ENCODE peak calls at places on chromosomes 13 and 19, in seven cellular contexts. One of them, this sample, is unnamed.

GRCh38 chr19:14515501-14516047 is 2.6 kb downstream of the DNAJB1 start:
- DNase-seq in activated naive CD4-positive, alpha-beta T cell treated with anti-CD3 and anti-CD28 coated beads, Interleukin-2, amount 50 U/mL, for 16 hours: no peak
- DNase-seq in central memory CD4-positive, alpha-beta T cell: no peak
- DNase-seq in GM13976: no peak
- DNase-seq in stimulated activated CD8-positive, alpha-beta memory T cell treated with anti-CD3 and anti-CD28 coated beads, Interleukin-12 subunit alpha, Interleukin-12 subunit beta, amount 100 ng/mL, for 4 hours: no peak
- DNase-seq in A673: no peak
- DNase-seq in posterior vena cava: no peak
- DNase-seq in this sample: no peak

GRCh38 chr19:48308695-48309586 is 16.4 kb upstream of the EMP3 start:
- DNase-seq in stimulated activated CD8-positive, alpha-beta memory T cell treated with anti-CD3 and anti-CD28 coated beads, Interleukin-12 subunit alpha, Interleukin-12 subunit beta, amount 100 ng/mL, for 4 hours: no peak
- DNase-seq in A673: no peak
- DNase-seq in central memory CD4-positive, alpha-beta T cell: no peak
- DNase-seq in posterior vena cava: no peak
- DNase-seq in activated naive CD4-positive, alpha-beta T cell treated with anti-CD3 and anti-CD28 coated beads, Interleukin-2, amount 50 U/mL, for 16 hours: no peak
- DNase-seq in GM13976: no peak
- DNase-seq in this sample: no peak

GRCh38 chr19:47111682-47112165 is 1.9 kb downstream of the ZC3H4 start:
- DNase-seq in activated naive CD4-positive, alpha-beta T cell treated with anti-CD3 and anti-CD28 coated beads, Interleukin-2, amount 50 U/mL, for 16 hours: no peak
- DNase-seq in GM13976: no peak
- DNase-seq in central memory CD4-positive, alpha-beta T cell: no peak
- DNase-seq in posterior vena cava: no peak
- DNase-seq in stimulated activated CD8-positive, alpha-beta memory T cell treated with anti-CD3 and anti-CD28 coated beads, Interleukin-12 subunit alpha, Interleukin-12 subunit beta, amount 100 ng/mL, for 4 hours: no peak
- DNase-seq in A673: no peak
- DNase-seq in this sample: no peak

GRCh38 chr13:40438999-40439797 is 227.2 kb downstream of the FOXO1 start:
- DNase-seq in stimulated activated CD8-positive, alpha-beta memory T cell treated with anti-CD3 and anti-CD28 coated beads, Interleukin-12 subunit alpha, Interleukin-12 subunit beta, amount 100 ng/mL, for 4 hours: no peak
- DNase-seq in central memory CD4-positive, alpha-beta T cell: no peak
- DNase-seq in activated naive CD4-positive, alpha-beta T cell treated with anti-CD3 and anti-CD28 coated beads, Interleukin-2, amount 50 U/mL, for 16 hours: no peak
- DNase-seq in A673: no peak
- DNase-seq in posterior vena cava: no peak
- DNase-seq in GM13976: no peak
- DNase-seq in this sample: no peak

GRCh38 chr19:51784922-51785690 is 9.9 kb upstream of the FPR3 start:
- DNase-seq in activated naive CD4-positive, alpha-beta T cell treated with anti-CD3 and anti-CD28 coated beads, Interleukin-2, amount 50 U/mL, for 16 hours: peak; percentile 69
- DNase-seq in GM13976: no peak
- DNase-seq in posterior vena cava: peak; percentile 87
- DNase-seq in central memory CD4-positive, alpha-beta T cell: no peak
- DNase-seq in stimulated activated CD8-positive, alpha-beta memory T cell treated with anti-CD3 and anti-CD28 coated beads, Interleukin-12 subunit alpha, Interleukin-12 subunit beta, amount 100 ng/mL, for 4 hours: no peak
- DNase-seq in A673: peak; percentile 56
- DNase-seq in this sample: peak; percentile 87

GRCh38 chr19:40596608-40597328 is 4.4 kb upstream of the LTBP4 start:
- DNase-seq in GM13976: peak; percentile 67
- DNase-seq in activated naive CD4-positive, alpha-beta T cell treated with anti-CD3 and anti-CD28 coated beads, Interleukin-2, amount 50 U/mL, for 16 hours: no peak
- DNase-seq in central memory CD4-positive, alpha-beta T cell: no peak
- DNase-seq in A673: no peak
- DNase-seq in stimulated activated CD8-positive, alpha-beta memory T cell treated with anti-CD3 and anti-CD28 coated beads, Interleukin-12 subunit alpha, Interleukin-12 subunit beta, amount 100 ng/mL, for 4 hours: no peak
- DNase-seq in posterior vena cava: peak; percentile 89
- DNase-seq in this sample: no peak

GRCh38 chr19:13873776-13874515 is 3.0 kb upstream of the NANOS3 start:
- DNase-seq in stimulated activated CD8-positive, alpha-beta memory T cell treated with anti-CD3 and anti-CD28 coated beads, Interleukin-12 subunit alpha, Interleukin-12 subunit beta, amount 100 ng/mL, for 4 hours: no peak
- DNase-seq in activated naive CD4-positive, alpha-beta T cell treated with anti-CD3 and anti-CD28 coated beads, Interleukin-2, amount 50 U/mL, for 16 hours: no peak
- DNase-seq in central memory CD4-positive, alpha-beta T cell: no peak
- DNase-seq in GM13976: no peak
- DNase-seq in A673: no peak
- DNase-seq in posterior vena cava: no peak
- DNase-seq in this sample: no peak

GRCh38 chr19:49850487-49851342 is at the start of gene PTOV1:
- DNase-seq in posterior vena cava: peak; percentile 98
- DNase-seq in GM13976: peak; percentile 98
- DNase-seq in A673: peak; percentile 96
- DNase-seq in stimulated activated CD8-positive, alpha-beta memory T cell treated with anti-CD3 and anti-CD28 coated beads, Interleukin-12 subunit alpha, Interleukin-12 subunit beta, amount 100 ng/mL, for 4 hours: peak; percentile 77
- DNase-seq in activated naive CD4-positive, alpha-beta T cell treated with anti-CD3 and anti-CD28 coated beads, Interleukin-2, amount 50 U/mL, for 16 hours: peak; percentile 88
- DNase-seq in central memory CD4-positive, alpha-beta T cell: peak; percentile 84
- DNase-seq in this sample: peak; percentile 92

GRCh38 chr13:39656325-39656677 is 839 bp downstream of the COG6 start:
- DNase-seq in central memory CD4-positive, alpha-beta T cell: no peak
- DNase-seq in posterior vena cava: no peak
- DNase-seq in activated naive CD4-positive, alpha-beta T cell treated with anti-CD3 and anti-CD28 coated beads, Interleukin-2, amount 50 U/mL, for 16 hours: no peak
- DNase-seq in GM13976: no peak
- DNase-seq in stimulated activated CD8-positive, alpha-beta memory T cell treated with anti-CD3 and anti-CD28 coated beads, Interleukin-12 subunit alpha, Interleukin-12 subunit beta, amount 100 ng/mL, for 4 hours: no peak
- DNase-seq in A673: no peak
- DNase-seq in this sample: peak; percentile 29

GRCh38 chr13:29619995-29620394 is 24.5 kb upstream of the SLC7A1 start:
- DNase-seq in posterior vena cava: no peak
- DNase-seq in central memory CD4-positive, alpha-beta T cell: no peak
- DNase-seq in activated naive CD4-positive, alpha-beta T cell treated with anti-CD3 and anti-CD28 coated beads, Interleukin-2, amount 50 U/mL, for 16 hours: no peak
- DNase-seq in A673: no peak
- DNase-seq in GM13976: no peak
- DNase-seq in stimulated activated CD8-positive, alpha-beta memory T cell treated with anti-CD3 and anti-CD28 coated beads, Interleukin-12 subunit alpha, Interleukin-12 subunit beta, amount 100 ng/mL, for 4 hours: no peak
- DNase-seq in this sample: no peak

GRCh38 chr13:72127031-72127430 is 260.0 kb upstream of the DACH1 start:
- DNase-seq in activated naive CD4-positive, alpha-beta T cell treated with anti-CD3 and anti-CD28 coated beads, Interleukin-2, amount 50 U/mL, for 16 hours: no peak
- DNase-seq in posterior vena cava: no peak
- DNase-seq in A673: no peak
- DNase-seq in central memory CD4-positive, alpha-beta T cell: no peak
- DNase-seq in GM13976: no peak
- DNase-seq in stimulated activated CD8-positive, alpha-beta memory T cell treated with anti-CD3 and anti-CD28 coated beads, Interleukin-12 subunit alpha, Interleukin-12 subunit beta, amount 100 ng/mL, for 4 hours: no peak
- DNase-seq in this sample: no peak

GRCh38 chr19:50969413-50969760 is at the start of gene KLK6:
- DNase-seq in A673: no peak
- DNase-seq in central memory CD4-positive, alpha-beta T cell: no peak
- DNase-seq in posterior vena cava: no peak
- DNase-seq in stimulated activated CD8-positive, alpha-beta memory T cell treated with anti-CD3 and anti-CD28 coated beads, Interleukin-12 subunit alpha, Interleukin-12 subunit beta, amount 100 ng/mL, for 4 hours: no peak
- DNase-seq in GM13976: no peak
- DNase-seq in activated naive CD4-positive, alpha-beta T cell treated with anti-CD3 and anti-CD28 coated beads, Interleukin-2, amount 50 U/mL, for 16 hours: no peak
- DNase-seq in this sample: no peak

GRCh38 chr13:74487091-74487722 is 353.0 kb upstream of the KLF12 start:
- DNase-seq in posterior vena cava: no peak
- DNase-seq in central memory CD4-positive, alpha-beta T cell: no peak
- DNase-seq in GM13976: no peak
- DNase-seq in A673: peak; percentile 83
- DNase-seq in activated naive CD4-positive, alpha-beta T cell treated with anti-CD3 and anti-CD28 coated beads, Interleukin-2, amount 50 U/mL, for 16 hours: no peak
- DNase-seq in stimulated activated CD8-positive, alpha-beta memory T cell treated with anti-CD3 and anti-CD28 coated beads, Interleukin-12 subunit alpha, Interleukin-12 subunit beta, amount 100 ng/mL, for 4 hours: no peak
- DNase-seq in this sample: no peak

GRCh38 chr13:80783926-80784325 is 443.0 kb upstream of the SPRY2 start:
- DNase-seq in A673: no peak
- DNase-seq in activated naive CD4-positive, alpha-beta T cell treated with anti-CD3 and anti-CD28 coated beads, Interleukin-2, amount 50 U/mL, for 16 hours: no peak
- DNase-seq in stimulated activated CD8-positive, alpha-beta memory T cell treated with anti-CD3 and anti-CD28 coated beads, Interleukin-12 subunit alpha, Interleukin-12 subunit beta, amount 100 ng/mL, for 4 hours: no peak
- DNase-seq in posterior vena cava: no peak
- DNase-seq in central memory CD4-positive, alpha-beta T cell: no peak
- DNase-seq in GM13976: no peak
- DNase-seq in this sample: no peak

GRCh38 chr13:69331245-69331644 is 776.4 kb upstream of the ATXN8OS start:
- DNase-seq in activated naive CD4-positive, alpha-beta T cell treated with anti-CD3 and anti-CD28 coated beads, Interleukin-2, amount 50 U/mL, for 16 hours: no peak
- DNase-seq in GM13976: no peak
- DNase-seq in stimulated activated CD8-positive, alpha-beta memory T cell treated with anti-CD3 and anti-CD28 coated beads, Interleukin-12 subunit alpha, Interleukin-12 subunit beta, amount 100 ng/mL, for 4 hours: no peak
- DNase-seq in A673: no peak
- DNase-seq in central memory CD4-positive, alpha-beta T cell: no peak
- DNase-seq in posterior vena cava: no peak
- DNase-seq in this sample: peak; percentile 9

GRCh38 chr13:79799466-79799865 is 318.5 kb downstream of the NDFIP2 start:
- DNase-seq in GM13976: no peak
- DNase-seq in posterior vena cava: no peak
- DNase-seq in stimulated activated CD8-positive, alpha-beta memory T cell treated with anti-CD3 and anti-CD28 coated beads, Interleukin-12 subunit alpha, Interleukin-12 subunit beta, amount 100 ng/mL, for 4 hours: no peak
- DNase-seq in A673: peak; percentile 78
- DNase-seq in central memory CD4-positive, alpha-beta T cell: no peak
- DNase-seq in activated naive CD4-positive, alpha-beta T cell treated with anti-CD3 and anti-CD28 coated beads, Interleukin-2, amount 50 U/mL, for 16 hours: no peak
- DNase-seq in this sample: no peak

GRCh38 chr19:16542894-16543498 is 759 bp upstream of the CHERP start:
- DNase-seq in posterior vena cava: no peak
- DNase-seq in A673: no peak
- DNase-seq in GM13976: no peak
- DNase-seq in central memory CD4-positive, alpha-beta T cell: no peak
- DNase-seq in activated naive CD4-positive, alpha-beta T cell treated with anti-CD3 and anti-CD28 coated beads, Interleukin-2, amount 50 U/mL, for 16 hours: no peak
- DNase-seq in stimulated activated CD8-positive, alpha-beta memory T cell treated with anti-CD3 and anti-CD28 coated beads, Interleukin-12 subunit alpha, Interleukin-12 subunit beta, amount 100 ng/mL, for 4 hours: no peak
- DNase-seq in this sample: peak; percentile 38